ENCODE peak calls at places on chromosomes 6 and 20, in nine cellular contexts. One of them, this sample, is unnamed.

GRCh38 chr20:11797161-11797560 is 120.5 kb upstream of the BTBD3 start:
- DNase-seq in activated CD8-positive, alpha-beta memory T cell treated with anti-CD3 and anti-CD28 coated beads, Interleukin-2, amount 50 U/mL, for 48 hours: no peak
- DNase-seq in amniotic epithelial cell: peak
- DNase-seq in non-pigmented ciliary epithelial cell: no peak
- DNase-seq in stimulated activated naive CD8-positive, alpha-beta T cell treated with anti-CD3 and anti-CD28 coated beads, Interleukin-15, Interleukin-2, amounts not matched to agents 100 U/mL and 50 U/mL, for 24 hours: no peak
- DNase-seq in activated naive CD4-positive, alpha-beta T cell: no peak
- DNase-seq in RPMI7951: no peak
- DNase-seq in foreskin keratinocyte: no peak
- DNase-seq in iris pigment epithelial cell: no peak
- DNase-seq in this sample: no peak

GRCh38 chr6:53734473-53735299 is 60.1 kb upstream of the LRRC1 start:
- DNase-seq in non-pigmented ciliary epithelial cell: peak
- DNase-seq in amniotic epithelial cell: peak
- DNase-seq in activated naive CD4-positive, alpha-beta T cell: no peak
- DNase-seq in stimulated activated naive CD8-positive, alpha-beta T cell treated with anti-CD3 and anti-CD28 coated beads, Interleukin-15, Interleukin-2, amounts not matched to agents 100 U/mL and 50 U/mL, for 24 hours: peak
- DNase-seq in activated CD8-positive, alpha-beta memory T cell treated with anti-CD3 and anti-CD28 coated beads, Interleukin-2, amount 50 U/mL, for 48 hours: no peak
- DNase-seq in iris pigment epithelial cell: peak
- DNase-seq in RPMI7951: peak
- DNase-seq in foreskin keratinocyte: peak
- DNase-seq in this sample: no peak

GRCh38 chr6:122730775-122731386 is 48.6 kb upstream of the FABP7 start:
- DNase-seq in activated CD8-positive, alpha-beta memory T cell treated with anti-CD3 and anti-CD28 coated beads, Interleukin-2, amount 50 U/mL, for 48 hours: no peak
- DNase-seq in RPMI7951: peak
- DNase-seq in non-pigmented ciliary epithelial cell: no peak
- DNase-seq in foreskin keratinocyte: no peak
- DNase-seq in activated naive CD4-positive, alpha-beta T cell: no peak
- DNase-seq in iris pigment epithelial cell: peak
- DNase-seq in amniotic epithelial cell: peak
- DNase-seq in stimulated activated naive CD8-positive, alpha-beta T cell treated with anti-CD3 and anti-CD28 coated beads, Interleukin-15, Interleukin-2, amounts not matched to agents 100 U/mL and 50 U/mL, for 24 hours: no peak
- DNase-seq in this sample: no peak

GRCh38 chr20:4167261-4168004 is 152.1 kb upstream of the RNF24 start:
- DNase-seq in iris pigment epithelial cell: no peak
- DNase-seq in activated CD8-positive, alpha-beta memory T cell treated with anti-CD3 and anti-CD28 coated beads, Interleukin-2, amount 50 U/mL, for 48 hours: no peak
- DNase-seq in foreskin keratinocyte: no peak
- DNase-seq in activated naive CD4-positive, alpha-beta T cell: no peak
- DNase-seq in stimulated activated naive CD8-positive, alpha-beta T cell treated with anti-CD3 and anti-CD28 coated beads, Interleukin-15, Interleukin-2, amounts not matched to agents 100 U/mL and 50 U/mL, for 24 hours: no peak
- DNase-seq in amniotic epithelial cell: no peak
- DNase-seq in RPMI7951: peak
- DNase-seq in non-pigmented ciliary epithelial cell: no peak
- DNase-seq in this sample: no peak

GRCh38 chr6:72952808-72953630 is 272.3 kb downstream of the KHDC1L start:
- DNase-seq in activated naive CD4-positive, alpha-beta T cell: no peak
- DNase-seq in activated CD8-positive, alpha-beta memory T cell treated with anti-CD3 and anti-CD28 coated beads, Interleukin-2, amount 50 U/mL, for 48 hours: no peak
- DNase-seq in stimulated activated naive CD8-positive, alpha-beta T cell treated with anti-CD3 and anti-CD28 coated beads, Interleukin-15, Interleukin-2, amounts not matched to agents 100 U/mL and 50 U/mL, for 24 hours: no peak
- DNase-seq in iris pigment epithelial cell: peak
- DNase-seq in non-pigmented ciliary epithelial cell: no peak
- DNase-seq in foreskin keratinocyte: peak
- DNase-seq in RPMI7951: no peak
- DNase-seq in amniotic epithelial cell: peak
- DNase-seq in this sample: no peak

GRCh38 chr20:37297066-37297736 is 7.7 kb downstream of the MANBAL start:
- DNase-seq in stimulated activated naive CD8-positive, alpha-beta T cell treated with anti-CD3 and anti-CD28 coated beads, Interleukin-15, Interleukin-2, amounts not matched to agents 100 U/mL and 50 U/mL, for 24 hours: no peak
- DNase-seq in activated naive CD4-positive, alpha-beta T cell: no peak
- DNase-seq in non-pigmented ciliary epithelial cell: no peak
- DNase-seq in iris pigment epithelial cell: peak
- DNase-seq in foreskin keratinocyte: no peak
- DNase-seq in amniotic epithelial cell: peak
- DNase-seq in RPMI7951: peak
- DNase-seq in activated CD8-positive, alpha-beta memory T cell treated with anti-CD3 and anti-CD28 coated beads, Interleukin-2, amount 50 U/mL, for 48 hours: no peak
- DNase-seq in this sample: no peak

GRCh38 chr6:139402935-139403386 is 28.5 kb upstream of the CITED2 start:
- DNase-seq in stimulated activated naive CD8-positive, alpha-beta T cell treated with anti-CD3 and anti-CD28 coated beads, Interleukin-15, Interleukin-2, amounts not matched to agents 100 U/mL and 50 U/mL, for 24 hours: no peak
- DNase-seq in activated naive CD4-positive, alpha-beta T cell: no peak
- DNase-seq in non-pigmented ciliary epithelial cell: peak
- DNase-seq in iris pigment epithelial cell: peak
- DNase-seq in amniotic epithelial cell: no peak
- DNase-seq in RPMI7951: peak
- DNase-seq in activated CD8-positive, alpha-beta memory T cell treated with anti-CD3 and anti-CD28 coated beads, Interleukin-2, amount 50 U/mL, for 48 hours: no peak
- DNase-seq in foreskin keratinocyte: no peak
- DNase-seq in this sample: no peak

GRCh38 chr6:1318036-1318435 is 6.1 kb downstream of the FOXQ1 start:
- DNase-seq in foreskin keratinocyte: no peak
- DNase-seq in iris pigment epithelial cell: no peak
- DNase-seq in stimulated activated naive CD8-positive, alpha-beta T cell treated with anti-CD3 and anti-CD28 coated beads, Interleukin-15, Interleukin-2, amounts not matched to agents 100 U/mL and 50 U/mL, for 24 hours: no peak
- DNase-seq in amniotic epithelial cell: no peak
- DNase-seq in non-pigmented ciliary epithelial cell: no peak
- DNase-seq in activated naive CD4-positive, alpha-beta T cell: no peak
- DNase-seq in activated CD8-positive, alpha-beta memory T cell treated with anti-CD3 and anti-CD28 coated beads, Interleukin-2, amount 50 U/mL, for 48 hours: no peak
- DNase-seq in RPMI7951: no peak
- DNase-seq in this sample: no peak

GRCh38 chr20:56517211-56517610 is 7.3 kb upstream of the FAM209A start:
- DNase-seq in iris pigment epithelial cell: no peak
- DNase-seq in amniotic epithelial cell: no peak
- DNase-seq in stimulated activated naive CD8-positive, alpha-beta T cell treated with anti-CD3 and anti-CD28 coated beads, Interleukin-15, Interleukin-2, amounts not matched to agents 100 U/mL and 50 U/mL, for 24 hours: no peak
- DNase-seq in RPMI7951: no peak
- DNase-seq in non-pigmented ciliary epithelial cell: no peak
- DNase-seq in activated CD8-positive, alpha-beta memory T cell treated with anti-CD3 and anti-CD28 coated beads, Interleukin-2, amount 50 U/mL, for 48 hours: no peak
- DNase-seq in activated naive CD4-positive, alpha-beta T cell: no peak
- DNase-seq in foreskin keratinocyte: no peak
- DNase-seq in this sample: no peak

GRCh38 chr6:144379356-144379755 is 94.2 kb downstream of the UTRN start:
- DNase-seq in activated naive CD4-positive, alpha-beta T cell: no peak
- DNase-seq in non-pigmented ciliary epithelial cell: no peak
- DNase-seq in amniotic epithelial cell: peak
- DNase-seq in iris pigment epithelial cell: peak
- DNase-seq in stimulated activated naive CD8-positive, alpha-beta T cell treated with anti-CD3 and anti-CD28 coated beads, Interleukin-15, Interleukin-2, amounts not matched to agents 100 U/mL and 50 U/mL, for 24 hours: no peak
- DNase-seq in activated CD8-positive, alpha-beta memory T cell treated with anti-CD3 and anti-CD28 coated beads, Interleukin-2, amount 50 U/mL, for 48 hours: no peak
- DNase-seq in foreskin keratinocyte: no peak
- DNase-seq in RPMI7951: peak
- DNase-seq in this sample: no peak

GRCh38 chr6:152981989-152982767 is 663 bp downstream of the FBXO5 start:
- DNase-seq in iris pigment epithelial cell: no peak
- DNase-seq in foreskin keratinocyte: no peak
- DNase-seq in activated CD8-positive, alpha-beta memory T cell treated with anti-CD3 and anti-CD28 coated beads, Interleukin-2, amount 50 U/mL, for 48 hours: peak
- DNase-seq in RPMI7951: no peak
- DNase-seq in amniotic epithelial cell: no peak
- DNase-seq in stimulated activated naive CD8-positive, alpha-beta T cell treated with anti-CD3 and anti-CD28 coated beads, Interleukin-15, Interleukin-2, amounts not matched to agents 100 U/mL and 50 U/mL, for 24 hours: peak
- DNase-seq in activated naive CD4-positive, alpha-beta T cell: no peak
- DNase-seq in non-pigmented ciliary epithelial cell: no peak
- DNase-seq in this sample: no peak

GRCh38 chr6:160730911-160731310 is 28.9 kb downstream of the PLG start:
- DNase-seq in foreskin keratinocyte: no peak
- DNase-seq in non-pigmented ciliary epithelial cell: no peak
- DNase-seq in activated CD8-positive, alpha-beta memory T cell treated with anti-CD3 and anti-CD28 coated beads, Interleukin-2, amount 50 U/mL, for 48 hours: no peak
- DNase-seq in iris pigment epithelial cell: no peak
- DNase-seq in amniotic epithelial cell: no peak
- DNase-seq in stimulated activated naive CD8-positive, alpha-beta T cell treated with anti-CD3 and anti-CD28 coated beads, Interleukin-15, Interleukin-2, amounts not matched to agents 100 U/mL and 50 U/mL, for 24 hours: no peak
- DNase-seq in RPMI7951: peak
- DNase-seq in activated naive CD4-positive, alpha-beta T cell: no peak
- DNase-seq in this sample: no peak

GRCh38 chr6:52195886-52196285 is 9.7 kb downstream of the IL17A start:
- DNase-seq in stimulated activated naive CD8-positive, alpha-beta T cell treated with anti-CD3 and anti-CD28 coated beads, Interleukin-15, Interleukin-2, amounts not matched to agents 100 U/mL and 50 U/mL, for 24 hours: no peak
- DNase-seq in foreskin keratinocyte: no peak
- DNase-seq in amniotic epithelial cell: no peak
- DNase-seq in iris pigment epithelial cell: no peak
- DNase-seq in RPMI7951: no peak
- DNase-seq in activated CD8-positive, alpha-beta memory T cell treated with anti-CD3 and anti-CD28 coated beads, Interleukin-2, amount 50 U/mL, for 48 hours: no peak
- DNase-seq in non-pigmented ciliary epithelial cell: no peak
- DNase-seq in activated naive CD4-positive, alpha-beta T cell: no peak
- DNase-seq in this sample: no peak

GRCh38 chr6:14441371-14441781 is 323.8 kb downstream of the CD83 start:
- DNase-seq in RPMI7951: no peak
- DNase-seq in activated CD8-positive, alpha-beta memory T cell treated with anti-CD3 and anti-CD28 coated beads, Interleukin-2, amount 50 U/mL, for 48 hours: no peak
- DNase-seq in foreskin keratinocyte: no peak
- DNase-seq in amniotic epithelial cell: no peak
- DNase-seq in stimulated activated naive CD8-positive, alpha-beta T cell treated with anti-CD3 and anti-CD28 coated beads, Interleukin-15, Interleukin-2, amounts not matched to agents 100 U/mL and 50 U/mL, for 24 hours: no peak
- DNase-seq in activated naive CD4-positive, alpha-beta T cell: no peak
- DNase-seq in non-pigmented ciliary epithelial cell: no peak
- DNase-seq in iris pigment epithelial cell: no peak
- DNase-seq in this sample: no peak

GRCh38 chr6:16047435-16047834 is 81.5 kb upstream of the MYLIP start:
- DNase-seq in foreskin keratinocyte: no peak
- DNase-seq in iris pigment epithelial cell: no peak
- DNase-seq in activated CD8-positive, alpha-beta memory T cell treated with anti-CD3 and anti-CD28 coated beads, Interleukin-2, amount 50 U/mL, for 48 hours: no peak
- DNase-seq in amniotic epithelial cell: no peak
- DNase-seq in RPMI7951: no peak
- DNase-seq in activated naive CD4-positive, alpha-beta T cell: no peak
- DNase-seq in stimulated activated naive CD8-positive, alpha-beta T cell treated with anti-CD3 and anti-CD28 coated beads, Interleukin-15, Interleukin-2, amounts not matched to agents 100 U/mL and 50 U/mL, for 24 hours: no peak
- DNase-seq in non-pigmented ciliary epithelial cell: no peak
- DNase-seq in this sample: no peak

GRCh38 chr20:53157443-53158408 is 185.6 kb downstream of the TSHZ2 start:
- DNase-seq in amniotic epithelial cell: peak
- DNase-seq in RPMI7951: peak
- DNase-seq in activated CD8-positive, alpha-beta memory T cell treated with anti-CD3 and anti-CD28 coated beads, Interleukin-2, amount 50 U/mL, for 48 hours: no peak
- DNase-seq in non-pigmented ciliary epithelial cell: peak
- DNase-seq in stimulated activated naive CD8-positive, alpha-beta T cell treated with anti-CD3 and anti-CD28 coated beads, Interleukin-15, Interleukin-2, amounts not matched to agents 100 U/mL and 50 U/mL, for 24 hours: peak
- DNase-seq in foreskin keratinocyte: no peak
- DNase-seq in iris pigment epithelial cell: peak
- DNase-seq in activated naive CD4-positive, alpha-beta T cell: peak
- DNase-seq in this sample: no peak

GRCh38 chr20:9928955-9929354 is 90.1 kb upstream of the PAK5 start:
- DNase-seq in iris pigment epithelial cell: no peak
- DNase-seq in non-pigmented ciliary epithelial cell: no peak
- DNase-seq in foreskin keratinocyte: no peak
- DNase-seq in RPMI7951: no peak
- DNase-seq in amniotic epithelial cell: no peak
- DNase-seq in activated naive CD4-positive, alpha-beta T cell: no peak
- DNase-seq in stimulated activated naive CD8-positive, alpha-beta T cell treated with anti-CD3 and anti-CD28 coated beads, Interleukin-15, Interleukin-2, amounts not matched to agents 100 U/mL and 50 U/mL, for 24 hours: no peak
- DNase-seq in activated CD8-positive, alpha-beta memory T cell treated with anti-CD3 and anti-CD28 coated beads, Interleukin-2, amount 50 U/mL, for 48 hours: no peak
- DNase-seq in this sample: no peak

GRCh38 chr6:13445005-13445743 is 42.2 kb downstream of the GFOD1 start:
- DNase-seq in foreskin keratinocyte: peak
- DNase-seq in activated naive CD4-positive, alpha-beta T cell: peak
- DNase-seq in amniotic epithelial cell: peak
- DNase-seq in RPMI7951: no peak
- DNase-seq in non-pigmented ciliary epithelial cell: no peak
- DNase-seq in stimulated activated naive CD8-positive, alpha-beta T cell treated with anti-CD3 and anti-CD28 coated beads, Interleukin-15, Interleukin-2, amounts not matched to agents 100 U/mL and 50 U/mL, for 24 hours: peak
- DNase-seq in iris pigment epithelial cell: peak
- DNase-seq in activated CD8-positive, alpha-beta memory T cell treated with anti-CD3 and anti-CD28 coated beads, Interleukin-2, amount 50 U/mL, for 48 hours: no peak
- DNase-seq in this sample: no peak

GRCh38 chr20:10501377-10501776 is 66.3 kb downstream of the SLX4IP start:
- DNase-seq in amniotic epithelial cell: no peak
- DNase-seq in foreskin keratinocyte: no peak
- DNase-seq in non-pigmented ciliary epithelial cell: no peak
- DNase-seq in stimulated activated naive CD8-positive, alpha-beta T cell treated with anti-CD3 and anti-CD28 coated beads, Interleukin-15, Interleukin-2, amounts not matched to agents 100 U/mL and 50 U/mL, for 24 hours: peak
- DNase-seq in RPMI7951: peak
- DNase-seq in activated naive CD4-positive, alpha-beta T cell: no peak
- DNase-seq in activated CD8-positive, alpha-beta memory T cell treated with anti-CD3 and anti-CD28 coated beads, Interleukin-2, amount 50 U/mL, for 48 hours: no peak
- DNase-seq in iris pigment epithelial cell: no peak
- DNase-seq in this sample: no peak

GRCh38 chr6:144559865-144560603 is 274.9 kb downstream of the UTRN start:
- DNase-seq in stimulated activated naive CD8-positive, alpha-beta T cell treated with anti-CD3 and anti-CD28 coated beads, Interleukin-15, Interleukin-2, amounts not matched to agents 100 U/mL and 50 U/mL, for 24 hours: peak
- DNase-seq in iris pigment epithelial cell: peak
- DNase-seq in activated CD8-positive, alpha-beta memory T cell treated with anti-CD3 and anti-CD28 coated beads, Interleukin-2, amount 50 U/mL, for 48 hours: no peak
- DNase-seq in non-pigmented ciliary epithelial cell: peak
- DNase-seq in foreskin keratinocyte: no peak
- DNase-seq in RPMI7951: peak
- DNase-seq in activated naive CD4-positive, alpha-beta T cell: no peak
- DNase-seq in amniotic epithelial cell: peak
- DNase-seq in this sample: no peak

GRCh38 chr20:24066075-24066700 is 77.6 kb upstream of the GGTLC1 start:
- DNase-seq in foreskin keratinocyte: no peak
- DNase-seq in non-pigmented ciliary epithelial cell: no peak
- DNase-seq in activated naive CD4-positive, alpha-beta T cell: peak
- DNase-seq in amniotic epithelial cell: no peak
- DNase-seq in stimulated activated naive CD8-positive, alpha-beta T cell treated with anti-CD3 and anti-CD28 coated beads, Interleukin-15, Interleukin-2, amounts not matched to agents 100 U/mL and 50 U/mL, for 24 hours: peak
- DNase-seq in activated CD8-positive, alpha-beta memory T cell treated with anti-CD3 and anti-CD28 coated beads, Interleukin-2, amount 50 U/mL, for 48 hours: no peak
- DNase-seq in RPMI7951: no peak
- DNase-seq in iris pigment epithelial cell: no peak
- DNase-seq in this sample: no peak

This sample was measured in cerebellar nuclear complex.